ENCODE peak calls at places on chromosome 2, in eight cellular contexts. K, P, N, A, Y, G, R and M are unnamed samples. For H3K4me1, the result is how much of the 10 kb centered on the place peaks cover.

GRCh38 chr2:17124575-17125318 is 393.5 kb downstream of the RAD51AP2 start:
- DNase-seq in K (no peak), P (no peak), N (no peak), A (no peak), Y (no peak), G (no peak), R (no peak), M (no peak)

GRCh38 chr2:216346781-216347180 is 25.5 kb downstream of the MARCHF4 start:
- DNase-seq in K (no peak), P (no peak), N (no peak), A (no peak), Y (no peak), G (no peak), R (no peak), M (no peak)

GRCh38 chr2:106075038-106075437 is 119.1 kb downstream of the UXS1 start:
- DNase-seq in K (no peak), P (peak), N (no peak), A (no peak), Y (no peak), G (no peak), R (peak), M (no peak)

GRCh38 chr2:190093793-190094192 is 31.3 kb upstream of the MSTN start:
- DNase-seq in K (no peak), P (peak), N (no peak), A (no peak), Y (peak), G (no peak), R (peak), M (peak)

GRCh38 chr2:43106767-43107527 is 119.5 kb downstream of the ZFP36L2 start:
- DNase-seq in K (no peak), P (no peak), N (no peak), A (no peak), Y (peak), G (no peak), R (no peak), M (no peak)

GRCh38 chr2:55923091-55923977 is at the start of gene EFEMP1:
- DNase-seq in K (peak), P (peak), N (no peak), A (no peak), Y (peak), G (peak), R (peak), M (no peak)

GRCh38 chr2:238106339-238106697 is 6.2 kb downstream of the ESPNL start:
- DNase-seq in K (no peak), P (no peak), N (no peak), A (no peak), Y (peak), G (peak), R (no peak), M (no peak)

GRCh38 chr2:174527101-174527721 is 40.4 kb upstream of the GPR155 start:
- DNase-seq in K (no peak), P (no peak), N (no peak), A (no peak), Y (no peak), G (no peak), R (no peak), M (no peak)

GRCh38 chr2:219245148-219245898 is at the start of the genes GLB1L and STK16:
- DNase-seq in K (peak), P (peak), N (no peak), A (peak), Y (peak), G (peak), R (peak), M (peak)

GRCh38 chr2:70977605-70978205 is 725 bp upstream of the ANKRD53 start:
- DNase-seq in K (no peak), P (peak), N (peak), A (peak), Y (peak), G (no peak), R (peak), M (no peak)

GRCh38 chr2:120476141-120476540 is 130.2 kb downstream of the INHBB start:
- DNase-seq in K (peak), P (peak), N (no peak), A (no peak), Y (peak), G (no peak), R (no peak), M (no peak)

GRCh38 chr2:112750560-112750843 is 13.9 kb downstream of the CKAP2L start:
- DNase-seq in K (no peak), P (peak), N (no peak), A (no peak), Y (no peak), G (no peak), R (peak), M (no peak)

GRCh38 chr2:35960596-35960995 is 395.0 kb upstream of the CRIM1 start:
- DNase-seq in K (no peak), P (no peak), N (no peak), A (no peak), Y (no peak), G (no peak), R (no peak), M (no peak)

GRCh38 chr2:55232863-55233657 is 572 bp downstream of the RPS27A start:
- DNase-seq in K (peak), P (peak), N (no peak), A (peak), Y (peak), G (no peak), R (peak), M (peak)

GRCh38 chr2:222968550-222969155 is 83.3 kb upstream of the KCNE4 start:
- DNase-seq in K (no peak), P (no peak), N (no peak), A (no peak), Y (no peak), G (no peak), R (no peak), M (no peak)

GRCh38 chr2:119478188-119479065 is 45.9 kb downstream of the SCTR start:
- DNase-seq in K (no peak), P (no peak), N (peak), A (no peak), Y (no peak), G (peak), R (no peak), M (no peak)

GRCh38 chr2:194962254-194962653 is 694.8 kb upstream of the SLC39A10 start:
- DNase-seq in K (no peak), P (no peak), N (no peak), A (no peak), Y (no peak), G (no peak), R (no peak), M (no peak)

GRCh38 chr2:135744761-135745314 is 3.2 kb downstream of the UBXN4 start:
- DNase-seq in K (no peak), P (peak), N (no peak), A (no peak), Y (no peak), G (no peak), R (peak), M (peak)

GRCh38 chr2:126655066-126655465 is 892 bp upstream of the GYPC start:
- DNase-seq in K (no peak), P (peak), N (peak), A (no peak), Y (no peak), G (no peak), R (peak), M (peak)

GRCh38 chr2:102668171-102668570 is 48.8 kb downstream of the SLC9A2 start:
- DNase-seq in K (no peak), P (no peak), N (no peak), A (no peak), Y (no peak), G (no peak), R (no peak), M (no peak)

GRCh38 chr2:185417688-185418087 is 320.9 kb upstream of the FSIP2 start:
- DNase-seq in K (no peak), P (no peak), N (no peak), A (no peak), Y (no peak), G (no peak), R (no peak), M (no peak)

GRCh38 chr2:172743143-172743542 is 7.5 kb downstream of the RAPGEF4 start:
- DNase-seq in K (no peak), P (no peak), N (no peak), A (no peak), Y (no peak), G (no peak), R (no peak), M (no peak)

GRCh38 chr2:223383315-223383714 is 218.8 kb downstream of the SCG2 start:
- DNase-seq in K (no peak), P (peak), N (no peak), A (no peak), Y (no peak), G (no peak), R (peak), M (no peak)

GRCh38 chr2:68980956-68981355 is 6.5 kb downstream of the GKN1 start:
- DNase-seq in K (no peak), P (no peak), N (no peak), A (no peak), Y (no peak), G (no peak), R (no peak), M (no peak)

GRCh38 chr2:50781646-50782045 is 250.3 kb downstream of the NRXN1 start:
- DNase-seq in K (no peak), P (no peak), N (no peak), A (no peak), Y (no peak), G (no peak), R (no peak), M (no peak)

GRCh38 chr2:6531304-6531703 is 334.4 kb downstream of the CMPK2 start:
- DNase-seq in K (no peak), P (no peak), N (no peak), A (no peak), Y (no peak), G (no peak), R (no peak), M (no peak)

GRCh38 chr2:172613610-172614231 is 57.8 kb downstream of the PDK1 start:
- DNase-seq in K (no peak), P (no peak), N (no peak), A (no peak), Y (no peak), G (no peak), R (no peak), M (peak)

GRCh38 chr2:55842009-55842408 is 81.6 kb downstream of the EFEMP1 start:
- DNase-seq in K (no peak), P (peak), N (no peak), A (no peak), Y (no peak), G (no peak), R (peak), M (no peak)

GRCh38 chr2:58984731-58985130 is 743.6 kb upstream of the FANCL start:
- DNase-seq in K (no peak), P (no peak), N (no peak), A (no peak), Y (no peak), G (no peak), R (no peak), M (no peak)

GRCh38 chr2:130241041-130241707 is 42.9 kb upstream of the TUBA3E start:
- DNase-seq in K (no peak), P (no peak), N (no peak), A (no peak), Y (no peak), G (no peak), R (peak), M (no peak)

GRCh38 chr2:144460981-144461766 is 58.7 kb downstream of the ZEB2 start:
- DNase-seq in K (no peak), P (peak), N (no peak), A (no peak), Y (no peak), G (no peak), R (peak), M (no peak)
- H3K4me1 ChIP-seq in K (under half), P (under half), N (half or more), A (under half), Y (under half), G (under half), R (under half), M (under half)

GRCh38 chr2:231684314-231685223 is 23.8 kb upstream of the PTMA start:
- DNase-seq in K (no peak), P (no peak), N (no peak), A (no peak), Y (peak), G (no peak), R (no peak), M (no peak)

GRCh38 chr2:231682546-231683291 is 25.6 kb upstream of the PTMA start:
- DNase-seq in K (no peak), P (no peak), N (no peak), A (no peak), Y (no peak), G (no peak), R (no peak), M (no peak)

GRCh38 chr2:231680992-231681852 is 27.1 kb upstream of the PTMA start:
- DNase-seq in K (peak), P (peak), N (no peak), A (no peak), Y (peak), G (no peak), R (peak), M (peak)

GRCh38 chr2:231683907-231684306 is 24.4 kb upstream of the PTMA start:
- DNase-seq in K (no peak), P (no peak), N (no peak), A (no peak), Y (no peak), G (no peak), R (no peak), M (no peak)

GRCh38 chr2:231683292-231683898 is 24.9 kb upstream of the PTMA start:
- DNase-seq in K (no peak), P (no peak), N (no peak), A (no peak), Y (peak), G (no peak), R (no peak), M (no peak)
- H3K4me1 ChIP-seq in K (under half), P (under half), N (under half), A (under half), Y (under half), G (under half), R (under half), M (under half)

DNA sequence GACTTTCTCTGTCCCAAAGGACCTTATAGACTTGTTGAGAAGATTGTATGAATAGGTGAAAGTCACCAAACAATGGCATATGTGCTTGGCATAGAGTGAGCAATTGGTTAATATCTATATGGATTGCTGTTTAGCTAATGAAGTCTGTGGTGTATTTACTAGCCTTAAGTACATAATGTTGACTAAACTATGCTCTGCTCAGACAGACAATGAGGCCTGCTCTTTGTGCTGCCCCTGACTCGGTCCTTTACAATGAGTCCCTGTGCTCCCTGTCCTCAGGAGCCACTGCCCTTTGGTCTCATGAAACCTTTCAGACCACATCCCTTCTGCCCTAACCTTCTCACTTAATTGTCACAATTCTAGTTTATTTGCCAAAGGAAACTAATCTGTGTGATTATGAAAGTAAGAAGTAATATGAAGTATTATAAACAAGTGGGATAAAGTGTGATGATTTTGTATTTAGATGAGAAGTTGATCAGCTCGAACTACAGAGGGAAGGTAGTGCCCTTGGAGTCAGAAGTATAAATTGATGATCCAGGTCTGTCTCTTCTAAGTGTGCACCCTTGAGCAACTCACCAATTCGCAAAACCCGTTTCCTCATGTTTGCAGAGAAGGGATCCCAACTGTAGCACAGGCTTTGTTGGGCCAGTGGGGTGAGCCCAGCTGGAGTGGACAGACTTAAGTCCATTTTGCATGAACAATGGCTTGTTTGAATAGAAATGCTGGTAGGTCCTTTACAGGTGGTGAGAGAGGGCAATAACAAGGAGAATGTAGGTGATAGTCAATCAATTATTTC is 21.0 kb upstream of the HNMT start:
- DNase-seq in K (no peak), P (no peak), N (no peak), A (no peak), Y (no peak), G (no peak), R (no peak), M (no peak)
- H3K4me1 ChIP-seq in K (under half), P (under half), N (under half), A (under half), Y (under half), G (under half), R (under half), M (under half)

DNA sequence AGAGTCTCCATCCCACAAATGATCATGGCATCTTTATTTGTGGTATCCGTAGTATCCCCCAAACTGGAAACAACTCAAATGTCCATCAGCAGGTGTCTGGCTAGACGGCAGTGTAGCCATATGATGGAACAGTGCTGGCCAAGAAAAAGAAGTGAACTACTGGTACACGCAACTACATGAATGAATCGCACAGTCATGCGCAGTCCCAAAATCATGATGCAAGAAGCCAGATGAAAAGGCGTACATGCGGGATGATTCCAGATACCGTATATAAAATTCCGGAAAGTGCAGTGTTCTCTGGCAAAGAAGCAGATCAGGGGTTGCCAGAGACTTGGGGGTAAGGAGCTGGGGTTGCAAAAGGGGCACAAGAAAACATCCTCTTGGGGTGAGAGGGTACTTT is 102.5 kb downstream of the ASAP2 start:
- DNase-seq in K (no peak), P (no peak), N (no peak), A (no peak), Y (no peak), G (no peak), R (no peak), M (no peak)
- H3K4me1 ChIP-seq in K (under half), P (under half), N (half or more), A (under half), Y (under half), G (half or more), R (under half), M (under half)

GRCh38 chr2:240455719-240456606 is 20.5 kb downstream of the GPC1 start:
- DNase-seq in K (no peak), P (no peak), N (no peak), A (no peak), Y (no peak), G (no peak), R (no peak), M (no peak)

GRCh38 chr2:240457223-240458043 is 22.0 kb downstream of the GPC1 start:
- DNase-seq in K (no peak), P (no peak), N (no peak), A (no peak), Y (peak), G (peak), R (no peak), M (no peak)

GRCh38 chr2:240455227-240455718 is 19.8 kb downstream of the GPC1 start:
- DNase-seq in K (no peak), P (no peak), N (no peak), A (no peak), Y (no peak), G (no peak), R (no peak), M (peak)

GRCh38 chr2:240458044-240458899 is 22.8 kb downstream of the GPC1 start:
- DNase-seq in K (no peak), P (no peak), N (no peak), A (no peak), Y (peak), G (peak), R (no peak), M (peak)

GRCh38 chr2:240456607-240457222 is 21.3 kb downstream of the GPC1 start:
- DNase-seq in K (no peak), P (no peak), N (no peak), A (no peak), Y (no peak), G (no peak), R (no peak), M (no peak)
- H3K4me1 ChIP-seq in K (under half), P (under half), N (half or more), A (under half), Y (under half), G (under half), R (under half), M (half or more)

DNA sequence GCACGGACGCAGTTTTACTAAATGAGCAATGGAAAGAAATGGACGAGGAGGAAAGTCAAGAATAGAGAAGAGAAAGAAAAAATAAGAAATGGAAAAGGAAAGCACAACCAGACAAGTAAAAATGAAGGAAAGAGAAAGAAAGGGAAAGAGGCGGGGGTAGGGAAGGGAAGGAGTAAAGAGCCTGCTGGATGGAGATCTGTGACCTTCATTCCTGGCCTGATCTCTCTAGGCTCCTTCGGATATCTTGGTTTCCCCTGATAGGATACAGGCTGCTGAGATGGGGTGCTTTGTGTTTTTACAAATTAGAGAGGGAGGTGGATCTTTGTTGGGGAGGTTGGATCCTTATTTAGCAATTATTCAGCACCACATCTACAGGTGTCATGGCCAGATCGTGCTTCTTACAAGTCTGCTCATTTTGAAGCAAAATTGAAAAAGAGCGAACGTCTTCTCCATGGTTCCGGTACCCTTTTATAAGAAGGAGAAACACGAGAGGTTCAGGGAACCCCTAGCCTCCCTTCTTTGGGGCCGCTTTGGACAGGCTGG is 764 bp upstream of the LRP2 start:
- DNase-seq in K (no peak), P (no peak), N (no peak), A (no peak), Y (no peak), G (no peak), R (no peak), M (no peak)
- H3K4me1 ChIP-seq in K (under half), P (under half), N (under half), A (under half), Y (under half), G (under half), R (under half), M (under half)

GRCh38 chr2:226913641-226914040 is 77.8 kb downstream of the RHBDD1 start:
- DNase-seq in K (no peak), P (no peak), N (no peak), A (no peak), Y (no peak), G (no peak), R (no peak), M (no peak)

GRCh38 chr2:226911932-226912331 is 76.1 kb downstream of the RHBDD1 start:
- DNase-seq in K (no peak), P (peak), N (no peak), A (no peak), Y (no peak), G (no peak), R (peak), M (no peak)

GRCh38 chr2:226909836-226910235 is 74.0 kb downstream of the RHBDD1 start:
- DNase-seq in K (no peak), P (no peak), N (no peak), A (no peak), Y (no peak), G (no peak), R (no peak), M (no peak)

GRCh38 chr2:226909131-226909530 is 73.3 kb downstream of the RHBDD1 start:
- DNase-seq in K (no peak), P (no peak), N (no peak), A (no peak), Y (no peak), G (no peak), R (peak), M (no peak)

DNA sequence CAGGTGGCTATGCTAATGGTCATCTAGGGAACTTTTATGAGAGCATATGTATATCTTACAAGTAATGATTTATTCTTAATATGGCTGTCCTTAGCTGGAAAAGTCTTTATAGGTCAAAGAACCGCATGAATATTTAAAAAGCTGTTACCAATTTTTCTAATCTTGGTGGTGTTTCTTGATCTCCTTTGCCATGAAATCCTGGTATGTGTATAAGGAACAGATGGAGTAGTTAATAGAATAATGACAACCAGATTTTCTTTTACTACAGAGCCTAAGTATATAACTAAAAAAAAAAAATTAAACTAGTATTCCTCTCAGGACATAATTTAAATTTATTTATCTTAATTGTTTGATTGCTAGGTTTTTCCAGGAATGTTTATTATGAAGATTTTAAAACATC is 74.5 kb downstream of the RHBDD1 start:
- DNase-seq in K (no peak), P (no peak), N (no peak), A (no peak), Y (no peak), G (no peak), R (no peak), M (no peak)
- H3K4me1 ChIP-seq in K (under half), P (under half), N (under half), A (under half), Y (under half), G (under half), R (under half), M (under half)

GRCh38 chr2:118269408-118270051 is 181.3 kb downstream of the INSIG2 start:
- DNase-seq in K (peak), P (peak), N (no peak), A (no peak), Y (no peak), G (no peak), R (no peak), M (no peak)
- H3K4me1 ChIP-seq in K (under half), P (under half), N (under half), A (under half), Y (under half), G (under half), R (under half), M (under half)